ENCODE peak calls at places on chromosomes 13 and 19, in six cellular contexts. One of them, this sample, is unnamed.

GRCh38 chr19:7590256-7590655 is 5.4 kb upstream of the CAMSAP3 start:
- DNase-seq in body of pancreas: no peak
- DNase-seq in tibial nerve: no peak
- DNase-seq in A549: no peak
- DNase-seq in right lobe of liver: no peak
- DNase-seq in IMR-90: no peak
- DNase-seq in this sample: no peak

GRCh38 chr13:76852991-76853390 is 33.2 kb downstream of the KCTD12 start:
- DNase-seq in right lobe of liver: no peak
- DNase-seq in tibial nerve: no peak
- DNase-seq in body of pancreas: no peak
- DNase-seq in A549: no peak
- DNase-seq in IMR-90: peak; percentile 59
- DNase-seq in this sample: no peak

GRCh38 chr13:33236021-33236420 is 49.5 kb downstream of the STARD13 start:
- DNase-seq in IMR-90: peak; percentile 80
- DNase-seq in right lobe of liver: no peak
- DNase-seq in tibial nerve: no peak
- DNase-seq in A549: no peak
- DNase-seq in body of pancreas: no peak
- DNase-seq in this sample: no peak

GRCh38 chr13:49603318-49603717 is 18.0 kb upstream of the RCBTB1 start:
- DNase-seq in A549: no peak
- DNase-seq in right lobe of liver: no peak
- DNase-seq in tibial nerve: no peak
- DNase-seq in body of pancreas: no peak
- DNase-seq in IMR-90: no peak
- DNase-seq in this sample: no peak

GRCh38 chr13:110109140-110109783 is 197.7 kb downstream of the COL4A1 start:
- DNase-seq in IMR-90: no peak
- DNase-seq in right lobe of liver: no peak
- DNase-seq in A549: no peak
- DNase-seq in tibial nerve: no peak
- DNase-seq in body of pancreas: no peak
- DNase-seq in this sample: no peak

GRCh38 chr19:29294343-29294811 is 81.4 kb upstream of the UQCRFS1 start:
- DNase-seq in IMR-90: peak; percentile 21
- DNase-seq in tibial nerve: no peak
- DNase-seq in A549: peak; percentile 31
- DNase-seq in body of pancreas: no peak
- DNase-seq in right lobe of liver: no peak
- DNase-seq in this sample: no peak

GRCh38 chr19:40147693-40148347 is 43.4 kb upstream of the MAP3K10 start:
- DNase-seq in tibial nerve: no peak
- DNase-seq in body of pancreas: no peak
- DNase-seq in A549: peak; percentile 46
- DNase-seq in IMR-90: peak; percentile 77
- DNase-seq in right lobe of liver: no peak
- DNase-seq in this sample: no peak

GRCh38 chr13:24629320-24629719 is 50.9 kb upstream of the ATP12A start:
- DNase-seq in tibial nerve: no peak
- DNase-seq in body of pancreas: no peak
- DNase-seq in A549: no peak
- DNase-seq in IMR-90: no peak
- DNase-seq in right lobe of liver: no peak
- DNase-seq in this sample: no peak

GRCh38 chr19:18894254-18895037 is 1.5 kb downstream of the CERS1 start:
- DNase-seq in right lobe of liver: no peak
- DNase-seq in A549: no peak
- DNase-seq in IMR-90: peak; percentile 35
- DNase-seq in tibial nerve: no peak
- DNase-seq in body of pancreas: no peak
- DNase-seq in this sample: peak; percentile 19

GRCh38 chr13:20492641-20493040 is 33.0 kb downstream of the CRYL1 start:
- DNase-seq in A549: peak; percentile 52
- DNase-seq in tibial nerve: no peak
- DNase-seq in body of pancreas: no peak
- DNase-seq in right lobe of liver: no peak
- DNase-seq in IMR-90: peak; percentile 65
- DNase-seq in this sample: peak; percentile 44

GRCh38 chr13:102402292-102402691 is 444 bp upstream of the FGF14 start:
- DNase-seq in right lobe of liver: peak; percentile 58
- DNase-seq in tibial nerve: no peak
- DNase-seq in body of pancreas: peak; percentile 29
- DNase-seq in A549: no peak
- DNase-seq in IMR-90: peak; percentile 39
- DNase-seq in this sample: no peak

GRCh38 chr13:113990321-113990837 is 16.5 kb upstream of the C13orf46 start:
- DNase-seq in A549: no peak
- DNase-seq in right lobe of liver: peak; percentile 23
- DNase-seq in IMR-90: no peak
- DNase-seq in tibial nerve: no peak
- DNase-seq in body of pancreas: peak; percentile 5
- DNase-seq in this sample: no peak

GRCh38 chr19:13983213-13983889 is 22.8 kb downstream of the RFX1 start:
- DNase-seq in A549: no peak
- DNase-seq in IMR-90: no peak
- DNase-seq in right lobe of liver: no peak
- DNase-seq in tibial nerve: no peak
- DNase-seq in body of pancreas: peak; percentile 51
- DNase-seq in this sample: no peak

GRCh38 chr13:99590519-99591011 is 89.3 kb downstream of the TM9SF2 start:
- DNase-seq in right lobe of liver: no peak
- DNase-seq in IMR-90: peak; percentile 50
- DNase-seq in A549: no peak
- DNase-seq in body of pancreas: no peak
- DNase-seq in tibial nerve: no peak
- DNase-seq in this sample: no peak

GRCh38 chr13:52001120-52001731 is 10.0 kb downstream of the ATP7B start:
- DNase-seq in A549: peak; percentile 40
- DNase-seq in body of pancreas: no peak
- DNase-seq in right lobe of liver: no peak
- DNase-seq in IMR-90: peak; percentile 49
- DNase-seq in tibial nerve: no peak
- DNase-seq in this sample: peak; percentile 67

GRCh38 chr19:51808333-51808986 is 13.5 kb downstream of the FPR3 start:
- DNase-seq in IMR-90: no peak
- DNase-seq in tibial nerve: no peak
- DNase-seq in body of pancreas: no peak
- DNase-seq in A549: peak; percentile 25
- DNase-seq in right lobe of liver: no peak
- DNase-seq in this sample: no peak

GRCh38 chr19:53664760-53665159 is 33.0 kb downstream of the DPRX start:
- DNase-seq in body of pancreas: no peak
- DNase-seq in A549: no peak
- DNase-seq in IMR-90: no peak
- DNase-seq in tibial nerve: no peak
- DNase-seq in right lobe of liver: no peak
- DNase-seq in this sample: no peak

GRCh38 chr13:23579886-23580706 is 9.9 kb downstream of the TNFRSF19 start:
- DNase-seq in A549: no peak
- DNase-seq in tibial nerve: no peak
- DNase-seq in right lobe of liver: no peak
- DNase-seq in body of pancreas: no peak
- DNase-seq in IMR-90: peak; percentile 40
- DNase-seq in this sample: peak; percentile 35

GRCh38 chr19:20367811-20368294 is 197.7 kb downstream of the ZNF737 start:
- DNase-seq in tibial nerve: no peak
- DNase-seq in right lobe of liver: no peak
- DNase-seq in body of pancreas: peak; percentile 69
- DNase-seq in A549: no peak
- DNase-seq in IMR-90: no peak
- DNase-seq in this sample: no peak

GRCh38 chr13:100100115-100100879 is 11.4 kb downstream of the PCCA start:
- DNase-seq in right lobe of liver: no peak
- DNase-seq in A549: peak; percentile 31
- DNase-seq in tibial nerve: peak; percentile 21
- DNase-seq in IMR-90: peak; percentile 87
- DNase-seq in body of pancreas: peak; percentile 59
- DNase-seq in this sample: no peak

GRCh38 chr13:98466634-98467236 is 110.2 kb downstream of the STK24 start:
- DNase-seq in tibial nerve: peak; percentile 61
- DNase-seq in IMR-90: peak; percentile 55
- DNase-seq in body of pancreas: no peak
- DNase-seq in right lobe of liver: no peak
- DNase-seq in A549: peak; percentile 55
- DNase-seq in this sample: peak; percentile 80

GRCh38 chr19:30742981-30743380 is 370.8 kb downstream of the ZNF536 start:
- DNase-seq in right lobe of liver: no peak
- DNase-seq in tibial nerve: no peak
- DNase-seq in IMR-90: no peak
- DNase-seq in A549: no peak
- DNase-seq in body of pancreas: no peak
- DNase-seq in this sample: no peak

GRCh38 chr13:98274921-98275487 is 97.9 kb upstream of the RNF113B start:
- DNase-seq in right lobe of liver: no peak
- DNase-seq in IMR-90: peak; percentile 87
- DNase-seq in A549: no peak
- DNase-seq in tibial nerve: no peak
- DNase-seq in body of pancreas: no peak
- DNase-seq in this sample: no peak

GRCh38 chr13:101698400-101698799 is 245.9 kb downstream of the ITGBL1 start:
- DNase-seq in A549: no peak
- DNase-seq in IMR-90: peak; percentile 7
- DNase-seq in tibial nerve: no peak
- DNase-seq in right lobe of liver: no peak
- DNase-seq in body of pancreas: no peak
- DNase-seq in this sample: no peak

GRCh38 chr13:36965767-36966166 is 33.4 kb downstream of the ALG5 start:
- DNase-seq in tibial nerve: no peak
- DNase-seq in body of pancreas: no peak
- DNase-seq in IMR-90: peak; percentile 90
- DNase-seq in right lobe of liver: no peak
- DNase-seq in A549: no peak
- DNase-seq in this sample: no peak

GRCh38 chr19:10681658-10682057 is 19.6 kb upstream of the QTRT1 start:
- DNase-seq in body of pancreas: no peak
- DNase-seq in A549: no peak
- DNase-seq in right lobe of liver: no peak
- DNase-seq in tibial nerve: no peak
- DNase-seq in IMR-90: no peak
- DNase-seq in this sample: no peak
- TF ChIP-seq POLR2A in body of pancreas: no peak
- TF ChIP-seq POLR2A in A549: no peak
- TF ChIP-seq POLR2A in right lobe of liver: no peak
- TF ChIP-seq POLR2A in tibial nerve: no peak
- TF ChIP-seq POLR2A in IMR-90: no peak
- TF ChIP-seq POLR2A in this sample: no peak

GRCh38 chr19:32692727-32693061 is 1.1 kb downstream of the NUDT19 start:
- DNase-seq in right lobe of liver: no peak
- DNase-seq in tibial nerve: no peak
- DNase-seq in body of pancreas: no peak
- DNase-seq in IMR-90: no peak
- DNase-seq in A549: peak; percentile 61
- DNase-seq in this sample: no peak
- TF ChIP-seq POLR2A in right lobe of liver: no peak
- TF ChIP-seq POLR2A in tibial nerve: no peak
- TF ChIP-seq POLR2A in body of pancreas: no peak
- TF ChIP-seq POLR2A in IMR-90: no peak
- TF ChIP-seq POLR2A in A549: no peak
- TF ChIP-seq POLR2A in this sample: no peak

DNA sequence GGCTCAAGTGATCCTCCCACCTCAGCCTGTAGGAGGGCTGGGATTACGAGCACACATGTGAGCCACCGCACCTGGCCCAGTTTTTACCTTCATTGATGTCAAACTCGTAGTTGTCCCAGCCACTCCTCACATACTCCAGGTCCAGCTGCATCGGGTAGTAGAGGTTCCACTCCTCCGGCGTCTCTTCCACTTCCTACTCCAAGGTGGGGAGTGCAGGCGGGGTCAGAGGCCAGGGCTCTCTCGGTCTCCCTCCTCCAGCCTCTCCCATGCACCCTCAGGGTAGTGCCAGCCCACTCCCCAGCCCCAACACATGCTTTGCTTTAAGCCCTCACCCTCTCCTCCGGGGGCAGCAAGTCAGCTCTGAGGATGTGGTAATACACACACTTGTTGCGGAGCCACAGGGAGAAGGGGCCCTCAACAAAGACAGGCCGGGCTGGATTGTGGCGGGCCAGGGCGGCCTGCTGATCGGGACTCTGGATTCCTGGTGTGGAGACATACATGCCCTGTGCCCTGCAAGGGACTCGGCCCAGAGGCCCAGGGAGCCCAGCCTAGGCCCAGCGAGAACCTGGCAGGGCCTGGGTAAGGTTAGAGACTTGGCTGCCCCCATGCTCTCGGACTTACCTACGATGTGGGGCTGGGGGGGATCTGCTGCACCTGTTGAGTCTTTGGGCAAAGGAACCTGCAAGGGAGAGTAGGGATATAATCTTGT is 1.9 kb upstream of the ZNF653 start:
- DNase-seq in tibial nerve: no peak
- DNase-seq in right lobe of liver: no peak
- DNase-seq in IMR-90: no peak
- DNase-seq in body of pancreas: no peak
- DNase-seq in A549: no peak
- DNase-seq in this sample: no peak
- TF ChIP-seq POLR2A in tibial nerve: no peak
- TF ChIP-seq POLR2A in right lobe of liver: no peak
- TF ChIP-seq POLR2A in IMR-90: no peak
- TF ChIP-seq POLR2A in body of pancreas: no peak
- TF ChIP-seq POLR2A in A549: no peak
- TF ChIP-seq POLR2A in this sample: no peak

DNA sequence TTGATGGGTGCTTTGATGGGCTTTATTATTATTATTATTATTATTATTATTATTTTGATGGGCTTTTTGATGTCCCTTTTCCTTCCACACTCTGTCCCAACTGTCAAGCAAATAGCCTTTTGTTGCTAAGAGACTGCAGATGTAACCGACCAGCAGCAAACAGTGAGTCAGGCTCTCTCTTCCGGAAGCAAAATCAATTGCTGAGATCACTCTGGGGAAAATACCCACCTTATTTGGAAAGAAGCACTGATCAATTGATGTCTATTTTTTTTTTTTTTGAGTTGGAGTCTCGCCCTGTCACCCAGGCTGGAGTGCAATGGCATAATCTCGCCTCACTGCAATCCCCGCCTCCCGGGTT is 2.9 kb downstream of the LDLR start:
- DNase-seq in IMR-90: peak; percentile 74
- DNase-seq in right lobe of liver: no peak
- DNase-seq in body of pancreas: peak; percentile 66
- DNase-seq in tibial nerve: no peak
- DNase-seq in A549: peak; percentile 62
- DNase-seq in this sample: peak; percentile 55
- TF ChIP-seq POLR2A in IMR-90: no peak
- TF ChIP-seq POLR2A in right lobe of liver: no peak
- TF ChIP-seq POLR2A in body of pancreas: no peak
- TF ChIP-seq POLR2A in tibial nerve: no peak
- TF ChIP-seq POLR2A in A549: no peak
- TF ChIP-seq POLR2A in this sample: no peak

GRCh38 chr19:6372594-6373095 is at the start of gene ALKBH7:
- DNase-seq in tibial nerve: peak; percentile 100
- DNase-seq in body of pancreas: peak; percentile 100
- DNase-seq in IMR-90: peak; percentile 100
- DNase-seq in A549: peak; percentile 99
- DNase-seq in right lobe of liver: peak; percentile 98
- DNase-seq in this sample: peak; percentile 100
- TF ChIP-seq POLR2A in tibial nerve: peak; percentile 68
- TF ChIP-seq POLR2A in body of pancreas: peak; percentile 48
- TF ChIP-seq POLR2A in IMR-90: peak; percentile 67
- TF ChIP-seq POLR2A in A549: peak; percentile 27
- TF ChIP-seq POLR2A in right lobe of liver: peak; percentile 73
- TF ChIP-seq POLR2A in this sample: peak; percentile 62